ENCODE peak calls at places on chromosomes 16 and 17, in eight cellular contexts. U is NCI-H1092; P is activated CD8-positive, alpha-beta memory T cell treated with anti-CD3 and anti-CD28 coated beads for 4 hours; K is H54; Z is NAMALWA; H is NCI-H69; A is GM13976; S is activated T-helper 1 cell treated with Interleukin-2 at 50 U/mL for 16 hours. T is an unnamed sample.

GRCh38 chr17:75098861-75099260 is 10.9 kb upstream of the ARMC7 start:
- DNase-seq in H (no peak), A (no peak), K (no peak), Z (no peak), U (no peak), P (no peak), S (no peak), T (no peak)

GRCh38 chr16:28166394-28167208 is 45.2 kb downstream of the XPO6 start:
- DNase-seq in A (no peak), P (no peak), U (no peak), Z (no peak), K (peak; percentile 42), S (no peak), H (no peak), T (no peak)

GRCh38 chr16:75053791-75054555 is 55.1 kb downstream of the ZNRF1 start:
- DNase-seq in U (peak; percentile 62), A (no peak), H (peak; percentile 87), P (no peak), Z (peak; percentile 24), S (no peak), K (no peak), T (no peak)

GRCh38 chr16:67506468-67506867 is 22.2 kb upstream of the RIPOR1 start:
- DNase-seq in K (no peak), Z (no peak), S (no peak), P (no peak), A (no peak), H (no peak), U (no peak), T (no peak)

GRCh38 chr17:17360087-17360730 is 57.0 kb downstream of the NT5M start:
- DNase-seq in S (no peak), P (no peak), A (no peak), Z (no peak), H (no peak), K (no peak), U (no peak), T (no peak)

GRCh38 chr16:89701425-89702406 is at the start of gene SPATA2L:
- DNase-seq in P (peak; percentile 93), S (peak; percentile 97), A (peak; percentile 99), H (peak; percentile 96), U (peak; percentile 93), K (peak; percentile 93), Z (peak; percentile 97), T (peak; percentile 82)

GRCh38 chr16:87958632-87959031 is 7.4 kb downstream of the BANP start:
- DNase-seq in A (no peak), P (no peak), U (no peak), Z (no peak), K (no peak), S (no peak), H (no peak), T (no peak)

GRCh38 chr17:78125976-78126894 is 2.3 kb downstream of the TMC6 start:
- DNase-seq in Z (no peak), U (no peak), A (no peak), P (no peak), K (no peak), H (no peak), S (no peak), T (no peak)

GRCh38 chr17:13885953-13886889 is 183.1 kb upstream of the COX10 start:
- DNase-seq in A (no peak), U (no peak), Z (no peak), K (no peak), S (no peak), P (no peak), H (no peak), T (no peak)

GRCh38 chr17:57911834-57912673 is 43.2 kb downstream of the CUEDC1 start:
- DNase-seq in S (no peak), P (no peak), U (peak; percentile 97), K (peak; percentile 61), A (no peak), Z (no peak), H (peak; percentile 100), T (peak; percentile 63)

GRCh38 chr17:46777943-46778915 is 40.3 kb downstream of the WNT3 start:
- DNase-seq in P (no peak), A (no peak), K (no peak), S (no peak), Z (no peak), H (no peak), U (no peak), T (peak; percentile 49)

GRCh38 chr16:86324320-86324719 is 186.0 kb upstream of the FOXF1 start:
- DNase-seq in K (no peak), P (no peak), H (no peak), A (no peak), U (no peak), Z (no peak), S (no peak), T (no peak)

GRCh38 chr16:18800674-18801196 is 614 bp downstream of the ARL6IP1 start:
- DNase-seq in P (no peak), H (peak; percentile 58), K (no peak), Z (no peak), S (no peak), U (no peak), A (no peak), T (peak; percentile 29)

GRCh38 chr16:89422905-89423630 is 67.3 kb downstream of the ANKRD11 start:
- DNase-seq in H (no peak), U (no peak), S (no peak), A (peak; percentile 76), Z (no peak), K (peak; percentile 66), P (peak; percentile 48), T (peak; percentile 39)

GRCh38 chr16:92431-93339 is 14.7 kb downstream of the MPG start:
- DNase-seq in Z (no peak), H (no peak), P (no peak), K (no peak), A (no peak), U (peak; percentile 38), S (no peak), T (no peak)

GRCh38 chr16:14371778-14372431 is 258.2 kb downstream of the PARN start:
- DNase-seq in K (no peak), A (no peak), U (no peak), H (peak; percentile 42), P (no peak), S (no peak), Z (no peak), T (no peak)

GRCh38 chr17:565506-565905 is 149.1 kb downstream of the VPS53 start:
- DNase-seq in P (no peak), Z (no peak), A (no peak), U (no peak), K (no peak), S (no peak), H (no peak), T (no peak)

GRCh38 chr17:63423251-63423950 is 22.7 kb downstream of the CYB561 start:
- DNase-seq in Z (no peak), P (no peak), A (no peak), H (no peak), S (no peak), U (no peak), K (no peak), T (no peak)

GRCh38 chr17:82943751-82944150 is 103.9 kb upstream of the ZNF750 start:
- DNase-seq in K (no peak), H (no peak), P (no peak), U (no peak), Z (no peak), S (no peak), A (no peak), T (no peak)

GRCh38 chr16:72092832-72093447 is 480 bp downstream of the TXNL4B start:
- DNase-seq in K (peak; percentile 33), P (no peak), A (no peak), H (peak; percentile 33), U (no peak), S (no peak), Z (no peak), T (peak; percentile 18)

GRCh38 chr16:13036600-13036999 is 135.2 kb downstream of the SHISA9 start:
- DNase-seq in Z (peak; percentile 52), A (no peak), P (no peak), K (no peak), S (no peak), U (no peak), H (no peak), T (peak; percentile 91)

GRCh38 chr17:8555062-8555461 is 75.5 kb downstream of the MYH10 start:
- DNase-seq in H (no peak), P (no peak), S (no peak), U (no peak), A (no peak), Z (no peak), K (no peak), T (no peak)

GRCh38 chr16:23826528-23827244 is 9.1 kb upstream of the PRKCB start:
- DNase-seq in P (no peak), H (no peak), Z (peak; percentile 28), U (no peak), A (peak; percentile 45), S (no peak), K (no peak), T (no peak)

GRCh38 chr17:75096082-75096625 is 8.4 kb downstream of the SLC16A5 start:
- DNase-seq in S (no peak), K (peak; percentile 95), A (no peak), H (peak; percentile 33), P (no peak), Z (no peak), U (no peak), T (peak; percentile 72)

GRCh38 chr16:74651841-74652240 is 14.8 kb downstream of the RFWD3 start:
- DNase-seq in P (no peak), K (no peak), U (no peak), A (no peak), H (no peak), Z (no peak), S (no peak), T (no peak)

GRCh38 chr17:4956493-4957061 is 5.7 kb downstream of the ENO3 start:
- DNase-seq in H (no peak), S (no peak), Z (no peak), K (no peak), P (no peak), A (no peak), U (no peak), T (peak; percentile 41)

GRCh38 chr16:30418350-30419181 is 11.2 kb downstream of the ZNF771 start:
- DNase-seq in A (no peak), H (peak; percentile 28), K (no peak), P (no peak), S (no peak), U (no peak), Z (no peak), T (no peak)